ENCODE peak calls at places on chromosomes 16 and 17, in ten cellular contexts. Z is T-helper 2 cell; G is activated CD4-positive, alpha-beta T cell treated with anti-CD3 and anti-CD28 coated beads for 24 hours; Q is NCI-H1694; U is lower lobe of right lung; A is myocyte; B is HFFc6; K is heart left ventricle; W is aorta; N is esophagus squamous epithelium. J is an unnamed sample.

GRCh38 chr16:4580245-4580644 is 24.1 kb downstream of the C16orf96 start:
- DNase-seq in Q (no peak), Z (no peak), B (peak), W (no peak), A (peak), G (no peak), K (no peak), U (no peak), N (no peak), J (no peak)

GRCh38 chr17:35666967-35667552 is 64.4 kb upstream of the RASL10B start:
- DNase-seq in N (no peak), U (no peak), W (no peak), K (no peak), Q (no peak), G (no peak), Z (no peak), B (no peak), A (no peak), J (no peak)

GRCh38 chr17:58337600-58338453 is 9.2 kb upstream of the TSPOAP1 start:
- DNase-seq in K (peak), B (peak), G (peak), W (peak), Z (peak), N (peak), Q (no peak), U (peak), A (peak), J (peak)

GRCh38 chr17:29149431-29150064 is 30.6 kb downstream of the MYO18A start:
- DNase-seq in K (no peak), Q (peak), B (no peak), G (no peak), A (peak), N (no peak), U (no peak), Z (no peak), W (no peak), J (peak)

GRCh38 chr17:8949061-8949622 is 16.4 kb downstream of the PIK3R5 start:
- DNase-seq in W (no peak), G (no peak), N (no peak), K (no peak), A (no peak), U (no peak), B (no peak), Q (no peak), Z (no peak), J (no peak)

GRCh38 chr16:84633622-84634021 is 14.7 kb upstream of the KLHL36 start:
- DNase-seq in B (no peak), A (no peak), G (no peak), Z (no peak), U (peak), Q (peak), K (peak), N (no peak), W (peak), J (peak)

GRCh38 chr17:45225964-45226530 is 4.4 kb downstream of the FMNL1 start:
- DNase-seq in W (peak), Z (peak), U (peak), A (peak), B (no peak), N (peak), K (peak), G (peak), Q (no peak), J (peak)

GRCh38 chr17:52147431-52147830 is 11.1 kb downstream of the CA10 start:
- DNase-seq in U (no peak), G (no peak), N (no peak), W (no peak), Z (no peak), B (no peak), Q (no peak), A (no peak), K (no peak), J (no peak)

GRCh38 chr16:81521141-81521626 is 76.6 kb downstream of the CMIP start:
- DNase-seq in U (peak), G (peak), Z (peak), Q (no peak), B (no peak), A (no peak), K (no peak), W (no peak), N (no peak), J (no peak)

GRCh38 chr16:19926449-19927390 is 42.1 kb upstream of the GPRC5B start:
- DNase-seq in N (no peak), Q (no peak), W (no peak), G (no peak), U (no peak), B (peak), K (no peak), Z (no peak), A (peak), J (no peak)

GRCh38 chr17:75096082-75096625 is 8.4 kb downstream of the SLC16A5 start:
- DNase-seq in N (no peak), Z (no peak), U (peak), Q (no peak), W (peak), K (peak), A (peak), B (peak), G (no peak), J (no peak)

GRCh38 chr16:15976929-15977637 is 27.7 kb downstream of the ABCC1 start:
- DNase-seq in W (peak), A (peak), B (peak), Z (no peak), U (no peak), G (no peak), K (no peak), Q (no peak), N (no peak), J (peak)

GRCh38 chr17:77191266-77191665 is 50.5 kb downstream of the SEC14L1 start:
- DNase-seq in A (no peak), G (no peak), Z (no peak), W (no peak), U (no peak), Q (no peak), B (no peak), K (no peak), N (no peak), J (no peak)

GRCh38 chr17:39755550-39756375 is 18.0 kb downstream of the GRB7 start:
- DNase-seq in U (no peak), G (no peak), N (no peak), Q (no peak), K (no peak), Z (no peak), A (peak), W (no peak), B (no peak), J (no peak)

GRCh38 chr16:1932050-1933028 is 10.7 kb downstream of the MSRB1 start:
- DNase-seq in Q (no peak), Z (no peak), G (no peak), N (no peak), W (peak), A (peak), K (no peak), U (no peak), B (peak), J (no peak)

GRCh38 chr17:79711715-79712305 is 18.9 kb upstream of the ENPP7 start:
- DNase-seq in W (no peak), Q (no peak), B (no peak), N (no peak), A (no peak), G (no peak), U (no peak), Z (no peak), K (no peak), J (no peak)

GRCh38 chr16:17776888-17777287 is 306.1 kb upstream of the XYLT1 start:
- DNase-seq in G (no peak), N (no peak), W (no peak), U (no peak), Z (no peak), K (no peak), A (no peak), Q (no peak), B (no peak), J (no peak)

GRCh38 chr16:15942901-15943690 is 6.3 kb upstream of the ABCC1 start:
- DNase-seq in N (no peak), A (no peak), G (no peak), Q (no peak), W (no peak), K (no peak), B (no peak), U (no peak), Z (no peak), J (no peak)

GRCh38 chr17:55053855-55054254 is 85.3 kb downstream of the STXBP4 start:
- DNase-seq in U (no peak), N (no peak), G (no peak), B (no peak), W (no peak), K (no peak), A (peak), Q (peak), Z (no peak), J (no peak)

GRCh38 chr16:53565300-53565699 is 62.3 kb upstream of the AKTIP start:
- DNase-seq in G (no peak), Q (no peak), N (no peak), Z (no peak), W (no peak), K (no peak), U (no peak), A (no peak), B (no peak), J (no peak)

GRCh38 chr17:36878216-36878615 is 59.1 kb upstream of the LHX1 start:
- DNase-seq in Q (no peak), W (peak), N (no peak), K (no peak), U (no peak), B (no peak), A (no peak), G (no peak), Z (no peak), J (no peak)

GRCh38 chr16:8798174-8798527 is 512 bp downstream of the PMM2 start:
- DNase-seq in A (no peak), Q (no peak), K (no peak), Z (no peak), G (no peak), U (no peak), N (no peak), B (peak), W (no peak), J (no peak)

GRCh38 chr16:56744996-56745640 is 15.2 kb downstream of the NUP93 start:
- DNase-seq in U (no peak), G (no peak), B (no peak), K (no peak), N (no peak), A (no peak), W (no peak), Q (no peak), Z (no peak), J (peak)

GRCh38 chr16:83653785-83654184 is 154.0 kb upstream of the HSBP1 start:
- DNase-seq in W (no peak), A (peak), G (no peak), Z (no peak), U (no peak), Q (no peak), N (no peak), B (no peak), K (no peak), J (no peak)

GRCh38 chr17:40646791-40647548 is 648 bp downstream of the SMARCE1 start:
- DNase-seq in Z (no peak), N (no peak), B (peak), G (no peak), Q (peak), A (no peak), U (no peak), K (no peak), W (no peak), J (no peak)

GRCh38 chr17:21285164-21286065 is 904 bp downstream of the MAP2K3 start:
- DNase-seq in Z (no peak), U (no peak), B (peak), A (peak), G (no peak), K (peak), W (no peak), Q (no peak), N (no peak), J (peak)

GRCh38 chr17:47717261-47717697 is 15.8 kb upstream of the TBX21 start:
- DNase-seq in K (no peak), N (no peak), G (no peak), Z (no peak), Q (no peak), A (no peak), U (no peak), W (no peak), B (no peak), J (no peak)

GRCh38 chr16:88558457-88559442 is 11.5 kb upstream of the ZC3H18 start:
- DNase-seq in U (peak), B (peak), G (no peak), W (no peak), K (peak), A (peak), N (no peak), Z (no peak), Q (no peak), J (peak)

GRCh38 chr17:43587647-43588046 is 41.5 kb upstream of the ETV4 start:
- DNase-seq in A (no peak), B (no peak), U (no peak), Q (no peak), G (no peak), W (no peak), Z (no peak), K (no peak), N (no peak), J (no peak)

GRCh38 chr16:2852003-2852730 is 5.8 kb downstream of the PRSS22 start:
- DNase-seq in N (no peak), Q (no peak), Z (no peak), A (no peak), K (no peak), B (no peak), U (peak), G (no peak), W (no peak), J (no peak)

GRCh38 chr17:79518330-79519151 is 92.3 kb downstream of the RBFOX3 start:
- DNase-seq in B (no peak), U (no peak), A (no peak), W (no peak), N (no peak), Z (no peak), K (no peak), Q (no peak), G (no peak), J (no peak)

GRCh38 chr17:8123695-8124349 is at the start of gene HES7:
- DNase-seq in Q (no peak), Z (no peak), N (no peak), B (no peak), A (peak), K (peak), U (no peak), G (no peak), W (no peak), J (peak)

GRCh38 chr17:71237903-71238538 is 882.8 kb upstream of the SOX9 start:
- DNase-seq in B (peak), Z (no peak), W (no peak), G (no peak), Q (peak), U (no peak), N (no peak), A (peak), K (no peak), J (no peak)